ENCODE peak calls at places on chromosomes 1 and 21, in nine cellular contexts. J is Calu3; T is amygdala; A is naive B cell; D is activated CD8-positive, alpha-beta T cell treated with anti-CD3 and anti-CD28 coated beads for 36 hours; W is MG63; P is stromal cell of bone marrow; L is AG08395; N is mucosa of gallbladder. K is an unnamed sample.

GRCh38 chr1:6127587-6128163 is 52.4 kb downstream of the CHD5 start:
- DNase-seq in J (no peak), T (no peak), A (peak; percentile 19), D (peak; percentile 86), W (no peak), P (peak; percentile 16), L (peak; percentile 82), N (peak; percentile 85), K (peak; percentile 99)

GRCh38 chr1:220330265-220330664 is 58.0 kb upstream of the RAB3GAP2 start:
- DNase-seq in J (no peak), T (no peak), A (no peak), D (no peak), W (no peak), P (no peak), L (no peak), N (no peak), K (no peak)

GRCh38 chr1:60504206-60504868 is 430.8 kb upstream of the C1orf87 start:
- DNase-seq in J (no peak), T (no peak), A (no peak), D (no peak), W (no peak), P (no peak), L (no peak), N (no peak), K (no peak)

GRCh38 chr1:219190605-219191004 is 16.9 kb downstream of the LYPLAL1 start:
- DNase-seq in J (no peak), T (no peak), A (no peak), D (no peak), W (no peak), P (no peak), L (no peak), N (no peak), K (no peak)

GRCh38 chr21:26641062-26641461 is 68.0 kb upstream of the CYYR1 start:
- DNase-seq in J (no peak), T (no peak), A (no peak), D (no peak), W (no peak), P (no peak), L (no peak), N (no peak), K (no peak)

GRCh38 chr1:48225579-48225978 is 3.1 kb downstream of the SLC5A9 start:
- DNase-seq in J (no peak), T (no peak), A (no peak), D (no peak), W (no peak), P (no peak), L (no peak), N (no peak), K (no peak)

GRCh38 chr1:165844114-165844798 is 16.8 kb downstream of the UCK2 start:
- DNase-seq in J (no peak), T (no peak), A (no peak), D (no peak), W (no peak), P (no peak), L (no peak), N (no peak), K (no peak)

GRCh38 chr1:25858494-25858893 is 763 bp downstream of the AUNIP start:
- DNase-seq in J (no peak), T (no peak), A (no peak), D (no peak), W (no peak), P (no peak), L (no peak), N (no peak), K (no peak)

GRCh38 chr1:60044881-60045280 is 28.7 kb downstream of the C1orf87 start:
- DNase-seq in J (no peak), T (no peak), A (no peak), D (no peak), W (no peak), P (no peak), L (peak; percentile 13), N (no peak), K (no peak)

GRCh38 chr1:60865146-60865545 is 217.2 kb upstream of the NFIA start:
- DNase-seq in J (no peak), T (no peak), A (no peak), D (no peak), W (no peak), P (no peak), L (no peak), N (no peak), K (no peak)

GRCh38 chr1:156896490-156897033 is 3.0 kb downstream of the PEAR1 start:
- DNase-seq in J (peak; percentile 27), T (no peak), A (no peak), D (no peak), W (peak; percentile 98), P (peak; percentile 73), L (peak; percentile 96), N (no peak), K (peak; percentile 72)